ENCODE peak calls at places on chromosome X, in eight cellular contexts. A is HEK293T; Z is Jurkat, Clone E6-1; I is lung microvascular endothelial cell; C is NCI-H2171; T is endothelial cell; E is uterus; L is caudate nucleus. R is an unnamed sample.

GRCh38 chrX:21926527-21927278 is 13.8 kb upstream of the SMS start:
- DNase-seq in A (no peak), Z (no peak), I (peak), C (no peak), T (no peak), E (no peak), L (no peak), R (peak)

GRCh38 chrX:38215141-38215540 is 5.5 kb downstream of the SRPX start:
- DNase-seq in A (no peak), Z (no peak), I (peak), C (no peak), T (no peak), E (peak), L (no peak), R (peak)

GRCh38 chrX:147900349-147900748 is 11.4 kb upstream of the FMR1 start:
- DNase-seq in A (no peak), Z (no peak), I (no peak), C (no peak), T (no peak), E (no peak), L (no peak), R (no peak)

GRCh38 chrX:12973561-12974216 is 1.2 kb upstream of the TMSB4X start:
- DNase-seq in A (no peak), Z (no peak), I (no peak), C (no peak), T (no peak), E (peak), L (no peak), R (no peak)

GRCh38 chrX:37652589-37653271 is 32.9 kb upstream of the XK start:
- DNase-seq in A (no peak), Z (no peak), I (no peak), C (no peak), T (no peak), E (no peak), L (no peak), R (no peak)

GRCh38 chrX:63913719-63914118 is 128.7 kb upstream of the ARHGEF9 start:
- DNase-seq in A (no peak), Z (no peak), I (no peak), C (no peak), T (no peak), E (no peak), L (no peak), R (no peak)

GRCh38 chrX:65750674-65751469 is 83.4 kb downstream of the MSN start:
- DNase-seq in A (no peak), Z (peak), I (no peak), C (no peak), T (no peak), E (no peak), L (no peak), R (no peak)

GRCh38 chrX:17291998-17292658 is 82.9 kb upstream of the NHS start:
- DNase-seq in A (no peak), Z (no peak), I (no peak), C (no peak), T (no peak), E (no peak), L (no peak), R (no peak)

GRCh38 chrX:45824471-45824870 is 623.8 kb upstream of the DIPK2B start:
- DNase-seq in A (peak), Z (no peak), I (peak), C (no peak), T (peak), E (peak), L (peak), R (peak)

GRCh38 chrX:17082831-17083230 is 136.4 kb downstream of the REPS2 start:
- DNase-seq in A (peak), Z (peak), I (peak), C (peak), T (no peak), E (no peak), L (peak), R (no peak)

GRCh38 chrX:86711531-86712180 is 563.4 kb downstream of the DACH2 start:
- DNase-seq in A (no peak), Z (no peak), I (no peak), C (no peak), T (no peak), E (no peak), L (no peak), R (no peak)

R was measured in HFF-Myc.